ENCODE peak calls at places on chromosomes 16 and 17, in seven cellular contexts. One of them, this sample, is unnamed.

GRCh38 chr17:3951420-3951819 is 12.8 kb downstream of the ATP2A3 start:
- DNase-seq in activated CD8-positive, alpha-beta T cell treated with anti-CD3 and anti-CD28 coated beads, Interleukin-2, amount 10 ng/mL, durations not matched to agents 7 days and 5 days: no peak
- DNase-seq in astrocyte of the spinal cord: no peak
- DNase-seq in NCI-H2029: no peak
- DNase-seq in SJSA1: no peak
- DNase-seq in effector memory CD8-positive, alpha-beta T cell: no peak
- DNase-seq in fibroblast of the conjunctiva: no peak
- DNase-seq in this sample: no peak

GRCh38 chr17:81251943-81252301 is 12.8 kb downstream of the NDUFAF8 start:
- DNase-seq in effector memory CD8-positive, alpha-beta T cell: no peak
- DNase-seq in fibroblast of the conjunctiva: no peak
- DNase-seq in activated CD8-positive, alpha-beta T cell treated with anti-CD3 and anti-CD28 coated beads, Interleukin-2, amount 10 ng/mL, durations not matched to agents 7 days and 5 days: no peak
- DNase-seq in astrocyte of the spinal cord: no peak
- DNase-seq in SJSA1: no peak
- DNase-seq in NCI-H2029: no peak
- DNase-seq in this sample: no peak

GRCh38 chr17:46818929-46819859 is 702 bp upstream of the WNT3 start:
- DNase-seq in effector memory CD8-positive, alpha-beta T cell: no peak
- DNase-seq in astrocyte of the spinal cord: no peak
- DNase-seq in SJSA1: no peak
- DNase-seq in fibroblast of the conjunctiva: no peak
- DNase-seq in activated CD8-positive, alpha-beta T cell treated with anti-CD3 and anti-CD28 coated beads, Interleukin-2, amount 10 ng/mL, durations not matched to agents 7 days and 5 days: peak
- DNase-seq in NCI-H2029: no peak
- DNase-seq in this sample: no peak

GRCh38 chr16:49467540-49468372 is 94.2 kb downstream of the C16orf78 start:
- DNase-seq in effector memory CD8-positive, alpha-beta T cell: no peak
- DNase-seq in SJSA1: no peak
- DNase-seq in NCI-H2029: no peak
- DNase-seq in astrocyte of the spinal cord: no peak
- DNase-seq in fibroblast of the conjunctiva: no peak
- DNase-seq in activated CD8-positive, alpha-beta T cell treated with anti-CD3 and anti-CD28 coated beads, Interleukin-2, amount 10 ng/mL, durations not matched to agents 7 days and 5 days: no peak
- DNase-seq in this sample: no peak

GRCh38 chr16:70747703-70748631 is 53.0 kb downstream of the VAC14 start:
- DNase-seq in astrocyte of the spinal cord: peak
- DNase-seq in NCI-H2029: no peak
- DNase-seq in SJSA1: no peak
- DNase-seq in fibroblast of the conjunctiva: no peak
- DNase-seq in effector memory CD8-positive, alpha-beta T cell: no peak
- DNase-seq in activated CD8-positive, alpha-beta T cell treated with anti-CD3 and anti-CD28 coated beads, Interleukin-2, amount 10 ng/mL, durations not matched to agents 7 days and 5 days: no peak
- DNase-seq in this sample: no peak

GRCh38 chr17:27577124-27577761 is 53.7 kb upstream of the LGALS9 start:
- DNase-seq in astrocyte of the spinal cord: peak
- DNase-seq in SJSA1: peak
- DNase-seq in effector memory CD8-positive, alpha-beta T cell: no peak
- DNase-seq in fibroblast of the conjunctiva: no peak
- DNase-seq in NCI-H2029: no peak
- DNase-seq in activated CD8-positive, alpha-beta T cell treated with anti-CD3 and anti-CD28 coated beads, Interleukin-2, amount 10 ng/mL, durations not matched to agents 7 days and 5 days: no peak
- DNase-seq in this sample: no peak

GRCh38 chr16:73125860-73126259 is 77.9 kb upstream of the ZFHX3 start:
- DNase-seq in activated CD8-positive, alpha-beta T cell treated with anti-CD3 and anti-CD28 coated beads, Interleukin-2, amount 10 ng/mL, durations not matched to agents 7 days and 5 days: no peak
- DNase-seq in effector memory CD8-positive, alpha-beta T cell: no peak
- DNase-seq in astrocyte of the spinal cord: peak
- DNase-seq in NCI-H2029: no peak
- DNase-seq in fibroblast of the conjunctiva: peak
- DNase-seq in SJSA1: no peak
- DNase-seq in this sample: no peak

GRCh38 chr16:80852261-80852872 is 48.0 kb upstream of the CDYL2 start:
- DNase-seq in fibroblast of the conjunctiva: no peak
- DNase-seq in SJSA1: no peak
- DNase-seq in astrocyte of the spinal cord: peak
- DNase-seq in activated CD8-positive, alpha-beta T cell treated with anti-CD3 and anti-CD28 coated beads, Interleukin-2, amount 10 ng/mL, durations not matched to agents 7 days and 5 days: peak
- DNase-seq in NCI-H2029: no peak
- DNase-seq in effector memory CD8-positive, alpha-beta T cell: no peak
- DNase-seq in this sample: no peak

GRCh38 chr16:17696696-17697095 is 225.9 kb upstream of the XYLT1 start:
- DNase-seq in fibroblast of the conjunctiva: no peak
- DNase-seq in effector memory CD8-positive, alpha-beta T cell: no peak
- DNase-seq in NCI-H2029: no peak
- DNase-seq in activated CD8-positive, alpha-beta T cell treated with anti-CD3 and anti-CD28 coated beads, Interleukin-2, amount 10 ng/mL, durations not matched to agents 7 days and 5 days: no peak
- DNase-seq in astrocyte of the spinal cord: no peak
- DNase-seq in SJSA1: no peak
- DNase-seq in this sample: no peak

GRCh38 chr17:49898547-49899490 is 51.0 kb upstream of the TAC4 start:
- DNase-seq in NCI-H2029: no peak
- DNase-seq in fibroblast of the conjunctiva: no peak
- DNase-seq in activated CD8-positive, alpha-beta T cell treated with anti-CD3 and anti-CD28 coated beads, Interleukin-2, amount 10 ng/mL, durations not matched to agents 7 days and 5 days: no peak
- DNase-seq in SJSA1: no peak
- DNase-seq in effector memory CD8-positive, alpha-beta T cell: no peak
- DNase-seq in astrocyte of the spinal cord: no peak
- DNase-seq in this sample: no peak

GRCh38 chr17:34001246-34001645 is 253.8 kb upstream of the CCL2 start:
- DNase-seq in NCI-H2029: no peak
- DNase-seq in SJSA1: no peak
- DNase-seq in effector memory CD8-positive, alpha-beta T cell: no peak
- DNase-seq in fibroblast of the conjunctiva: no peak
- DNase-seq in astrocyte of the spinal cord: no peak
- DNase-seq in activated CD8-positive, alpha-beta T cell treated with anti-CD3 and anti-CD28 coated beads, Interleukin-2, amount 10 ng/mL, durations not matched to agents 7 days and 5 days: no peak
- DNase-seq in this sample: no peak

GRCh38 chr17:72122668-72123495 is 2.1 kb downstream of the SOX9 start:
- DNase-seq in SJSA1: peak
- DNase-seq in astrocyte of the spinal cord: peak
- DNase-seq in effector memory CD8-positive, alpha-beta T cell: no peak
- DNase-seq in activated CD8-positive, alpha-beta T cell treated with anti-CD3 and anti-CD28 coated beads, Interleukin-2, amount 10 ng/mL, durations not matched to agents 7 days and 5 days: no peak
- DNase-seq in fibroblast of the conjunctiva: no peak
- DNase-seq in NCI-H2029: no peak
- DNase-seq in this sample: peak

GRCh38 chr17:48457080-48457836 is 27.2 kb upstream of the SKAP1 start:
- DNase-seq in fibroblast of the conjunctiva: no peak
- DNase-seq in activated CD8-positive, alpha-beta T cell treated with anti-CD3 and anti-CD28 coated beads, Interleukin-2, amount 10 ng/mL, durations not matched to agents 7 days and 5 days: peak
- DNase-seq in SJSA1: peak
- DNase-seq in NCI-H2029: peak
- DNase-seq in effector memory CD8-positive, alpha-beta T cell: peak
- DNase-seq in astrocyte of the spinal cord: peak
- DNase-seq in this sample: no peak

GRCh38 chr17:64259922-64260321 is 3.1 kb downstream of the TEX2 start:
- DNase-seq in SJSA1: no peak
- DNase-seq in activated CD8-positive, alpha-beta T cell treated with anti-CD3 and anti-CD28 coated beads, Interleukin-2, amount 10 ng/mL, durations not matched to agents 7 days and 5 days: no peak
- DNase-seq in astrocyte of the spinal cord: peak
- DNase-seq in effector memory CD8-positive, alpha-beta T cell: no peak
- DNase-seq in fibroblast of the conjunctiva: peak
- DNase-seq in NCI-H2029: no peak
- DNase-seq in this sample: no peak

GRCh38 chr17:49216953-49217650 is 6.6 kb downstream of the ABI3 start:
- DNase-seq in NCI-H2029: no peak
- DNase-seq in SJSA1: no peak
- DNase-seq in astrocyte of the spinal cord: no peak
- DNase-seq in effector memory CD8-positive, alpha-beta T cell: no peak
- DNase-seq in fibroblast of the conjunctiva: no peak
- DNase-seq in activated CD8-positive, alpha-beta T cell treated with anti-CD3 and anti-CD28 coated beads, Interleukin-2, amount 10 ng/mL, durations not matched to agents 7 days and 5 days: no peak
- DNase-seq in this sample: no peak

GRCh38 chr16:48887646-48888045 is 277.7 kb upstream of the N4BP1 start:
- DNase-seq in fibroblast of the conjunctiva: no peak
- DNase-seq in NCI-H2029: no peak
- DNase-seq in effector memory CD8-positive, alpha-beta T cell: no peak
- DNase-seq in SJSA1: no peak
- DNase-seq in activated CD8-positive, alpha-beta T cell treated with anti-CD3 and anti-CD28 coated beads, Interleukin-2, amount 10 ng/mL, durations not matched to agents 7 days and 5 days: no peak
- DNase-seq in astrocyte of the spinal cord: no peak
- DNase-seq in this sample: no peak

GRCh38 chr17:29847527-29847931 is 82.5 kb downstream of the SSH2 start:
- DNase-seq in activated CD8-positive, alpha-beta T cell treated with anti-CD3 and anti-CD28 coated beads, Interleukin-2, amount 10 ng/mL, durations not matched to agents 7 days and 5 days: no peak
- DNase-seq in NCI-H2029: no peak
- DNase-seq in SJSA1: no peak
- DNase-seq in effector memory CD8-positive, alpha-beta T cell: no peak
- DNase-seq in fibroblast of the conjunctiva: no peak
- DNase-seq in astrocyte of the spinal cord: no peak
- DNase-seq in this sample: no peak

GRCh38 chr17:41474863-41475262 is 6.1 kb downstream of the KRT35 start:
- DNase-seq in NCI-H2029: no peak
- DNase-seq in SJSA1: no peak
- DNase-seq in activated CD8-positive, alpha-beta T cell treated with anti-CD3 and anti-CD28 coated beads, Interleukin-2, amount 10 ng/mL, durations not matched to agents 7 days and 5 days: no peak
- DNase-seq in fibroblast of the conjunctiva: no peak
- DNase-seq in effector memory CD8-positive, alpha-beta T cell: no peak
- DNase-seq in astrocyte of the spinal cord: no peak
- DNase-seq in this sample: no peak

GRCh38 chr16:67539691-67540635 is 11.3 kb downstream of the RIPOR1 start:
- DNase-seq in effector memory CD8-positive, alpha-beta T cell: no peak
- DNase-seq in astrocyte of the spinal cord: no peak
- DNase-seq in NCI-H2029: no peak
- DNase-seq in SJSA1: no peak
- DNase-seq in activated CD8-positive, alpha-beta T cell treated with anti-CD3 and anti-CD28 coated beads, Interleukin-2, amount 10 ng/mL, durations not matched to agents 7 days and 5 days: no peak
- DNase-seq in fibroblast of the conjunctiva: no peak
- DNase-seq in this sample: no peak

GRCh38 chr17:82440991-82441627 is 9.4 kb downstream of the CYBC1 start:
- DNase-seq in NCI-H2029: peak
- DNase-seq in fibroblast of the conjunctiva: no peak
- DNase-seq in SJSA1: no peak
- DNase-seq in activated CD8-positive, alpha-beta T cell treated with anti-CD3 and anti-CD28 coated beads, Interleukin-2, amount 10 ng/mL, durations not matched to agents 7 days and 5 days: no peak
- DNase-seq in effector memory CD8-positive, alpha-beta T cell: no peak
- DNase-seq in astrocyte of the spinal cord: peak
- DNase-seq in this sample: no peak

This sample was measured in T1000.